ENCODE peak calls at places on chromosomes 6 and 20, in ten cellular contexts. U is ovary, Y is cardiac muscle cell, Z is NB4, B is fibroblast of pulmonary artery, E is epithelial cell of esophagus, F is colonic mucosa, Q is GM13976, T is upper lobe of left lung, O is GM23338. K is an unnamed sample.

GRCh38 chr6:22433745-22434144 is 135.6 kb upstream of the HDGFL1 start:
- DNase-seq in Y (no peak), O (no peak), B (no peak), Q (no peak), T (no peak), Z (no peak), F (no peak), E (peak), U (no peak), K (no peak)

GRCh38 chr6:83057705-83058321 is 7.8 kb downstream of the UBE3D start:
- DNase-seq in T (peak), O (peak), Q (peak), Y (peak), F (peak), E (peak), U (no peak), Z (peak), B (peak), K (no peak)

GRCh38 chr6:137853569-137854213 is 13.4 kb upstream of the TNFAIP3 start:
- DNase-seq in U (no peak), Z (no peak), Y (no peak), B (no peak), F (no peak), E (peak), O (no peak), T (no peak), Q (no peak), K (no peak)

GRCh38 chr20:54668271-54669053 is 193.1 kb downstream of the DOK5 start:
- DNase-seq in B (peak), O (peak), Z (peak), T (no peak), F (no peak), Q (peak), U (no peak), Y (peak), E (peak), K (no peak)

GRCh38 chr20:45798935-45799642 is 7.3 kb downstream of the DNTTIP1 start:
- DNase-seq in Y (peak), B (peak), Z (peak), E (peak), Q (peak), O (peak), U (peak), T (peak), F (peak), K (no peak)

GRCh38 chr6:1507251-1507650 is 102.5 kb upstream of the FOXC1 start:
- DNase-seq in Z (no peak), B (no peak), Q (no peak), T (no peak), O (no peak), F (no peak), Y (no peak), U (no peak), E (no peak), K (no peak)

GRCh38 chr6:137852346-137852745 is 14.7 kb upstream of the TNFAIP3 start:
- DNase-seq in Q (no peak), F (no peak), U (no peak), O (no peak), Y (no peak), T (no peak), E (peak), Z (no peak), B (no peak), K (no peak)

GRCh38 chr6:169643521-169643920 is 58.3 kb downstream of the WDR27 start:
- DNase-seq in U (no peak), Y (no peak), B (no peak), T (no peak), Z (no peak), F (no peak), O (no peak), E (no peak), Q (no peak), K (no peak)

GRCh38 chr20:13336308-13337089 is 115.4 kb downstream of the ISM1 start:
- DNase-seq in F (no peak), E (peak), O (no peak), Q (no peak), B (no peak), Y (no peak), U (no peak), T (no peak), Z (no peak), K (no peak)

GRCh38 chr20:61629361-61630239 is 377.5 kb downstream of the CDH4 start:
- DNase-seq in F (no peak), E (no peak), T (no peak), O (no peak), Q (no peak), U (no peak), Z (no peak), Y (no peak), B (no peak), K (no peak)

GRCh38 chr6:149336529-149336928 is 19.0 kb downstream of the TAB2 start:
- DNase-seq in Q (no peak), F (no peak), U (no peak), T (no peak), O (no peak), B (no peak), E (peak), Z (no peak), Y (no peak), K (no peak)

GRCh38 chr6:87357479-87358196 is 13.0 kb downstream of the C6orf163 start:
- DNase-seq in U (no peak), B (no peak), E (no peak), Q (no peak), O (peak), Z (no peak), T (no peak), F (no peak), Y (no peak), K (no peak)

GRCh38 chr6:109092074-109092473 is 2.6 kb downstream of the SESN1 start:
- DNase-seq in Z (no peak), Q (no peak), O (no peak), E (no peak), T (no peak), Y (no peak), F (no peak), B (no peak), U (no peak), K (no peak)

GRCh38 chr20:51230727-51231126 is 207.8 kb upstream of the KCNG1 start:
- DNase-seq in Q (no peak), O (no peak), E (no peak), F (no peak), U (no peak), Z (no peak), T (no peak), Y (peak), B (no peak), K (no peak)

GRCh38 chr6:33828764-33829731 is 25.2 kb upstream of the MLN start:
- DNase-seq in Q (no peak), Z (no peak), F (no peak), Y (peak), U (no peak), O (no peak), T (no peak), E (no peak), B (peak), K (no peak)

GRCh38 chr6:125586074-125586473 is 163.4 kb upstream of the HEY2 start:
- DNase-seq in Q (no peak), F (no peak), E (peak), B (peak), O (no peak), U (no peak), Y (peak), Z (no peak), T (no peak), K (no peak)

GRCh38 chr20:45320948-45321595 is 13.0 kb upstream of the MATN4 start:
- DNase-seq in U (no peak), F (no peak), B (no peak), E (no peak), Y (no peak), T (no peak), Z (peak), O (no peak), Q (no peak), K (no peak)

GRCh38 chr6:85751374-85752055 is 108.8 kb upstream of the SYNCRIP start:
- DNase-seq in U (no peak), Z (no peak), E (no peak), F (peak), B (no peak), O (no peak), T (no peak), Q (no peak), Y (no peak), K (no peak)

GRCh38 chr6:38827024-38827423 is 111.9 kb downstream of the DNAH8 start:
- DNase-seq in Z (no peak), E (no peak), Q (no peak), U (no peak), T (no peak), Y (no peak), O (no peak), B (no peak), F (no peak), K (no peak)

GRCh38 chr6:16450821-16451220 is 212.4 kb downstream of the GMPR start:
- DNase-seq in Q (no peak), Y (no peak), T (no peak), Z (no peak), F (no peak), U (no peak), E (no peak), O (no peak), B (peak), K (no peak)

GRCh38 chr6:170286934-170287265 is 4.0 kb downstream of the DLL1 start:
- DNase-seq in F (no peak), O (peak), U (peak), Y (no peak), T (no peak), Z (peak), E (no peak), B (no peak), Q (no peak), K (no peak)

GRCh38 chr6:108176281-108177089 is 10.7 kb downstream of the NR2E1 start:
- DNase-seq in U (no peak), O (peak), B (no peak), T (no peak), Y (no peak), E (no peak), Q (no peak), Z (no peak), F (no peak), K (peak)

GRCh38 chr6:150695652-150696051 is 96.0 kb downstream of the PLEKHG1 start:
- DNase-seq in O (no peak), Q (no peak), E (no peak), U (no peak), B (peak), T (no peak), F (no peak), Z (no peak), Y (no peak), K (no peak)

GRCh38 chr20:62670156-62670555 is 27.9 kb downstream of the SLCO4A1 start:
- DNase-seq in Z (no peak), Y (no peak), T (no peak), F (no peak), Q (no peak), E (no peak), B (no peak), O (no peak), U (no peak), K (no peak)

GRCh38 chr6:9139762-9140161 is 704.4 kb upstream of the SLC35B3 start:
- DNase-seq in O (no peak), Y (no peak), U (peak), Z (no peak), B (peak), F (no peak), E (peak), T (no peak), Q (no peak), K (no peak)

GRCh38 chr6:150857062-150857905 is 8.2 kb upstream of the MTHFD1L start:
- DNase-seq in Y (peak), U (no peak), Q (no peak), O (no peak), Z (no peak), B (peak), T (no peak), F (no peak), E (peak), K (no peak)

GRCh38 chr6:141513830-141514229 is 618.9 kb upstream of the GJE1 start:
- DNase-seq in B (peak), Q (no peak), Z (peak), T (no peak), E (no peak), O (no peak), F (no peak), Y (peak), U (no peak), K (no peak)

GRCh38 chr6:112780498-112781096 is 433.5 kb downstream of the RFPL4B start:
- DNase-seq in B (peak), T (peak), Z (peak), F (peak), E (peak), Q (peak), O (peak), U (peak), Y (peak), K (peak)

GRCh38 chr6:39841923-39842322 is 49.7 kb downstream of the DAAM2 start:
- DNase-seq in Q (no peak), F (no peak), U (no peak), Y (no peak), O (no peak), Z (no peak), E (no peak), T (peak), B (no peak), K (no peak)

GRCh38 chr6:39841291-39841690 is 49.1 kb downstream of the DAAM2 start:
- DNase-seq in B (no peak), T (peak), O (no peak), Y (no peak), Z (no peak), Q (no peak), E (no peak), F (no peak), U (no peak), K (no peak)

GRCh38 chr6:39844866-39845265 is 52.7 kb downstream of the DAAM2 start:
- DNase-seq in F (no peak), T (no peak), Y (no peak), B (no peak), O (no peak), E (no peak), Z (no peak), U (no peak), Q (no peak), K (no peak)

GRCh38 chr6:39840781-39841180 is 48.6 kb downstream of the DAAM2 start:
- DNase-seq in U (no peak), B (no peak), E (no peak), T (no peak), Z (no peak), O (no peak), Q (no peak), F (no peak), Y (no peak), K (no peak)

GRCh38 chr6:39843305-39844020 is 51.3 kb downstream of the DAAM2 start:
- DNase-seq in U (no peak), F (no peak), E (no peak), Y (peak), Q (no peak), O (no peak), T (no peak), B (peak), Z (peak), K (no peak)
- TF ChIP-seq CTCF in U (no peak), F (no peak), E (no peak), Y (peak), Q (no peak), O (peak), T (no peak), B (peak), Z (no peak), K (no peak)

GRCh38 chr20:37638527-37638926 is 55.3 kb upstream of the CTNNBL1 start:
- DNase-seq in Y (no peak), B (no peak), E (no peak), F (no peak), U (no peak), T (no peak), Z (no peak), O (no peak), Q (no peak), K (no peak)
- TF ChIP-seq CTCF in Y (no peak), B (no peak), E (no peak), F (no peak), U (no peak), T (no peak), Z (no peak), O (no peak), Q (no peak), K (no peak)

GRCh38 chr20:59831024-59831900 is 102.2 kb downstream of the SYCP2 start:
- DNase-seq in F (peak), Z (no peak), T (peak), O (peak), B (no peak), Q (peak), E (peak), U (peak), Y (no peak), K (no peak)
- TF ChIP-seq CTCF in F (no peak), Z (no peak), T (no peak), O (no peak), B (no peak), Q (no peak), E (no peak), U (no peak), Y (no peak), K (no peak)

DNA sequence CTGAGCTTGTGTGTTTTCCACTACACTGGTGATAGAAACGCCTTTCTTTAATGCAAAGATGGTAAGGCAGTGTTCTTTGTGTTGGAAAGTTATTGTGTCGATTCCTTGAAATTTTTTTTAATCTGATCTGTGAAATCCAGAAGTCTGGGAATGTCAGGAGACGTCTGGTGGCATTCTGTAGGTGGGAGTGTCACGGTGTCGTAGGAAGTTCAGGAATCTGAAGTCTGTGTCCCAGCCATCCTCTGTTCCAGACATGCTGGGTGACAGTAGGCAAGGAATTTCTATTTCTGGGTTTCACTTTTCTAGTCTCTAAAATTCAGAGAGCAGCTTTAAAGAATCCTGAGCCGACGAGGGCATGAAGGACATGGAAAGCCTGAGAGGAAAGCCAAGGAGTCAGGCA is 223.8 kb downstream of the ZNF217 start:
- DNase-seq in O (no peak), E (no peak), F (no peak), Y (no peak), T (no peak), B (no peak), U (no peak), Q (no peak), Z (no peak), K (no peak)
- TF ChIP-seq CTCF in O (no peak), E (no peak), F (no peak), Y (no peak), T (no peak), B (no peak), U (no peak), Q (no peak), Z (no peak), K (no peak)